ENCODE peak calls at places on chromosomes 12 and 14, in six cellular contexts. J is activated CD4-positive, alpha-beta memory T cell treated with anti-CD3 and anti-CD28 coated beads, Interleukin-2, amount 10 ng/mL, durations not matched to agents 7 days and 5 days; N is psoas muscle; G is EL; V is GM03348; M is HS-5. O is an unnamed sample.

GRCh38 chr14:21168055-21168454 is 12.2 kb upstream of the OR5AU1 start:
- DNase-seq in V (no peak), M (no peak), J (no peak), G (peak; percentile 5), N (no peak), O (no peak)

GRCh38 chr14:53613404-53614253 is 343.0 kb downstream of the BMP4 start:
- DNase-seq in N (no peak), J (no peak), M (no peak), V (no peak), G (peak; percentile 45), O (no peak)

GRCh38 chr12:80140005-80140404 is 40.7 kb downstream of the OTOGL start:
- DNase-seq in M (no peak), V (no peak), N (no peak), J (no peak), G (no peak), O (no peak)

GRCh38 chr14:102620413-102620812 is 28.0 kb downstream of the RCOR1 start:
- DNase-seq in M (no peak), G (peak; percentile 79), J (no peak), N (no peak), V (no peak), O (no peak)

GRCh38 chr14:62897057-62897456 is 148.2 kb downstream of the KCNH5 start:
- DNase-seq in J (no peak), G (no peak), N (no peak), M (no peak), V (no peak), O (no peak)

GRCh38 chr14:75884198-75884611 is 97.6 kb downstream of the TGFB3 start:
- DNase-seq in G (peak; percentile 87), J (no peak), N (no peak), M (no peak), V (peak; percentile 73), O (no peak)

GRCh38 chr14:95472819-95473251 is 43.6 kb downstream of the SYNE3 start:
- DNase-seq in G (no peak), N (peak; percentile 74), V (no peak), M (no peak), J (no peak), O (no peak)

GRCh38 chr12:31021181-31021580 is 52.5 kb upstream of the DDX11 start:
- DNase-seq in V (no peak), M (no peak), J (no peak), G (no peak), N (no peak), O (no peak)

GRCh38 chr14:93941293-93941910 is 14.3 kb downstream of the FAM181A start:
- DNase-seq in N (peak; percentile 66), V (no peak), G (peak; percentile 93), M (peak; percentile 43), J (no peak), O (no peak)

GRCh38 chr12:2641209-2641608 is 153.6 kb upstream of the FKBP4 start:
- DNase-seq in V (peak; percentile 47), J (no peak), G (peak; percentile 52), N (no peak), M (no peak), O (no peak)

GRCh38 chr12:111635524-111635923 is 36.4 kb upstream of the ATXN2 start:
- DNase-seq in M (no peak), V (no peak), N (no peak), G (peak; percentile 8), J (no peak), O (no peak)

GRCh38 chr14:52078721-52079120 is 9.9 kb upstream of the NID2 start:
- DNase-seq in V (no peak), N (no peak), J (no peak), G (no peak), M (no peak), O (no peak)

GRCh38 chr12:123421314-123421713 is 15.2 kb downstream of the RILPL2 start:
- DNase-seq in N (no peak), M (no peak), V (no peak), G (no peak), J (no peak), O (no peak)

GRCh38 chr14:90534838-90535555 is 138.2 kb downstream of the CALM1 start:
- DNase-seq in N (no peak), M (no peak), J (no peak), G (no peak), V (no peak), O (no peak)

GRCh38 chr12:132163911-132164288 is 19.6 kb downstream of the NOC4L start:
- DNase-seq in J (no peak), G (no peak), N (peak; percentile 44), M (no peak), V (no peak), O (peak; percentile 57)

GRCh38 chr14:90496379-90496778 is 99.5 kb downstream of the CALM1 start:
- DNase-seq in M (no peak), N (peak; percentile 12), J (no peak), G (no peak), V (no peak), O (no peak)

GRCh38 chr14:55707365-55707804 is 127.4 kb downstream of the KTN1 start:
- DNase-seq in V (peak; percentile 59), N (no peak), M (no peak), G (peak; percentile 48), J (no peak), O (no peak)

GRCh38 chr12:106066051-106066705 is 72.6 kb downstream of the NUAK1 start:
- DNase-seq in M (no peak), G (no peak), V (no peak), J (no peak), N (no peak), O (no peak)

GRCh38 chr12:14630793-14631192 is 63.1 kb upstream of the PLBD1 start:
- DNase-seq in G (no peak), J (no peak), V (no peak), N (no peak), M (no peak), O (no peak)

GRCh38 chr12:109740694-109741245 is 27.1 kb downstream of the FAM222A start:
- DNase-seq in M (no peak), G (no peak), V (no peak), J (no peak), N (peak; percentile 35), O (no peak)

GRCh38 chr14:25909361-25909760 is 688.5 kb downstream of the NOVA1 start:
- DNase-seq in G (no peak), J (no peak), M (no peak), V (no peak), N (no peak), O (no peak)

GRCh38 chr14:39396448-39396847 is 35.8 kb downstream of the FBXO33 start:
- DNase-seq in V (peak; percentile 43), N (no peak), G (peak; percentile 10), J (no peak), M (peak; percentile 15), O (no peak)

GRCh38 chr14:53032161-53032803 is 81.4 kb upstream of the FERMT2 start:
- DNase-seq in V (peak; percentile 64), M (peak; percentile 74), G (peak; percentile 94), J (no peak), N (no peak), O (no peak)

GRCh38 chr14:61558271-61558670 is 137.0 kb upstream of the HIF1A start:
- DNase-seq in N (no peak), V (no peak), J (no peak), M (no peak), G (no peak), O (peak; percentile 34)

GRCh38 chr12:64744422-64745258 is 14.6 kb downstream of the GNS start:
- DNase-seq in N (no peak), J (no peak), M (no peak), G (peak; percentile 21), V (peak; percentile 50), O (no peak)

GRCh38 chr12:125193798-125194562 is 128.7 kb downstream of the AACS start:
- DNase-seq in J (no peak), G (peak; percentile 49), N (no peak), M (no peak), V (no peak), O (peak; percentile 12)

GRCh38 chr12:11661491-11662085 is 12.1 kb downstream of the ETV6 start:
- DNase-seq in G (no peak), N (no peak), M (no peak), V (no peak), J (no peak), O (no peak)

GRCh38 chr12:28140404-28140803 is 49.9 kb upstream of the CCDC91 start:
- DNase-seq in M (no peak), J (no peak), G (no peak), V (no peak), N (no peak), O (no peak)

GRCh38 chr14:104545151-104545931 is 34.2 kb upstream of the C14orf180 start:
- DNase-seq in N (peak; percentile 40), V (peak; percentile 5), M (no peak), G (no peak), J (no peak), O (no peak)

GRCh38 chr12:52155048-52155868 is 36.6 kb downstream of the KRT80 start:
- DNase-seq in M (no peak), J (peak; percentile 72), G (no peak), V (no peak), N (no peak), O (no peak)